ENCODE peak calls at places on chromosomes 16 and 17, in seven cellular contexts. B, S, J, W, R, A and V are unnamed samples.

GRCh38 chr17:63398680-63399079 is 47.4 kb downstream of the CYB561 start:
- DNase-seq in B (no peak), S (no peak), J (no peak), W (no peak), R (no peak), A (no peak), V (no peak)

GRCh38 chr17:82003411-82004381 is 19.0 kb downstream of the CENPX start:
- DNase-seq in B (peak), S (peak), J (no peak), W (no peak), R (peak), A (peak), V (no peak)

GRCh38 chr17:74833501-74834361 is 26.0 kb downstream of the GRIN2C start:
- DNase-seq in B (no peak), S (no peak), J (peak), W (no peak), R (no peak), A (no peak), V (no peak)

GRCh38 chr16:58099956-58100300 is 29.3 kb downstream of the CFAP20 start:
- DNase-seq in B (no peak), S (no peak), J (no peak), W (no peak), R (no peak), A (no peak), V (no peak)

GRCh38 chr16:87012954-87013938 is 303.9 kb downstream of the C16orf95 start:
- DNase-seq in B (no peak), S (peak), J (no peak), W (no peak), R (peak), A (no peak), V (no peak)

GRCh38 chr17:13727441-13728171 is 125.9 kb upstream of the HS3ST3A1 start:
- DNase-seq in B (peak), S (peak), J (no peak), W (no peak), R (no peak), A (peak), V (no peak)

GRCh38 chr17:61500287-61500686 is 48.1 kb downstream of the TBX4 start:
- DNase-seq in B (no peak), S (no peak), J (no peak), W (no peak), R (no peak), A (no peak), V (no peak)

GRCh38 chr17:77829871-77830799 is 128.4 kb upstream of the TNRC6C start:
- DNase-seq in B (peak), S (peak), J (no peak), W (no peak), R (peak), A (peak), V (no peak)

GRCh38 chr17:80071116-80071980 is 30.0 kb upstream of the GAA start:
- DNase-seq in B (no peak), S (peak), J (no peak), W (peak), R (no peak), A (peak), V (no peak)

GRCh38 chr16:88697831-88698693 is 8.1 kb downstream of the RNF166 start:
- DNase-seq in B (no peak), S (no peak), J (no peak), W (no peak), R (peak), A (no peak), V (no peak)

GRCh38 chr16:945271-946047 is 25.3 kb downstream of the LMF1 start:
- DNase-seq in B (no peak), S (no peak), J (no peak), W (no peak), R (no peak), A (no peak), V (no peak)

GRCh38 chr16:23290189-23291062 is 11.7 kb upstream of the SCNN1B start:
- DNase-seq in B (no peak), S (no peak), J (no peak), W (no peak), R (no peak), A (no peak), V (no peak)

GRCh38 chr17:80845121-80845862 is 146.3 kb upstream of the CHMP6 start:
- DNase-seq in B (no peak), S (no peak), J (no peak), W (no peak), R (no peak), A (no peak), V (no peak)

GRCh38 chr17:73768691-73769090 is 124.4 kb upstream of the SDK2 start:
- DNase-seq in B (no peak), S (no peak), J (no peak), W (no peak), R (no peak), A (no peak), V (no peak)

GRCh38 chr17:82876602-82877391 is 37.0 kb upstream of the ZNF750 start:
- DNase-seq in B (no peak), S (peak), J (no peak), W (peak), R (peak), A (peak), V (no peak)

GRCh38 chr16:67963325-67964321 is 4.8 kb downstream of the SLC12A4 start:
- DNase-seq in B (no peak), S (no peak), J (no peak), W (no peak), R (peak), A (no peak), V (no peak)

GRCh38 chr17:82246365-82247174 is 17.7 kb downstream of the SLC16A3 start:
- DNase-seq in B (no peak), S (peak), J (no peak), W (peak), R (no peak), A (peak), V (no peak)

GRCh38 chr16:63422633-63423032 is 1386.4 kb upstream of the CDH8 start:
- DNase-seq in B (no peak), S (no peak), J (no peak), W (no peak), R (no peak), A (no peak), V (no peak)

GRCh38 chr17:35726609-35727460 is 4.6 kb upstream of the RASL10B start:
- DNase-seq in B (peak), S (peak), J (no peak), W (peak), R (peak), A (peak), V (peak)

GRCh38 chr17:82245144-82246039 is 16.6 kb downstream of the SLC16A3 start:
- DNase-seq in B (no peak), S (no peak), J (no peak), W (peak), R (peak), A (no peak), V (no peak)

GRCh38 chr17:2421315-2422147 is 20.7 kb upstream of the MNT start:
- DNase-seq in B (no peak), S (peak), J (no peak), W (peak), R (peak), A (no peak), V (no peak)

GRCh38 chr17:82470065-82470464 is 11.5 kb downstream of the NARF start:
- DNase-seq in B (no peak), S (no peak), J (no peak), W (no peak), R (no peak), A (no peak), V (no peak)

GRCh38 chr16:70740919-70741778 is 55.3 kb upstream of the MTSS2 start:
- DNase-seq in B (peak), S (peak), J (no peak), W (no peak), R (no peak), A (peak), V (no peak)

GRCh38 chr16:30951785-30952184 is 2.9 kb downstream of the ORAI3 start:
- DNase-seq in B (no peak), S (peak), J (no peak), W (no peak), R (no peak), A (peak), V (no peak)

GRCh38 chr17:13541032-13541480 is 60.7 kb downstream of the HS3ST3A1 start:
- DNase-seq in B (peak), S (peak), J (no peak), W (no peak), R (no peak), A (peak), V (no peak)

GRCh38 chr17:73227379-73227778 is 34.3 kb downstream of the CPSF4L start:
- DNase-seq in B (no peak), S (no peak), J (no peak), W (no peak), R (no peak), A (no peak), V (no peak)

GRCh38 chr17:76868176-76868668 is at the start of gene MGAT5B:
- DNase-seq in B (no peak), S (peak), J (peak), W (peak), R (peak), A (peak), V (peak)

GRCh38 chr17:55996826-55997225 is 156.4 kb upstream of the ANKFN1 start:
- DNase-seq in B (no peak), S (no peak), J (no peak), W (no peak), R (no peak), A (no peak), V (no peak)

DNA sequence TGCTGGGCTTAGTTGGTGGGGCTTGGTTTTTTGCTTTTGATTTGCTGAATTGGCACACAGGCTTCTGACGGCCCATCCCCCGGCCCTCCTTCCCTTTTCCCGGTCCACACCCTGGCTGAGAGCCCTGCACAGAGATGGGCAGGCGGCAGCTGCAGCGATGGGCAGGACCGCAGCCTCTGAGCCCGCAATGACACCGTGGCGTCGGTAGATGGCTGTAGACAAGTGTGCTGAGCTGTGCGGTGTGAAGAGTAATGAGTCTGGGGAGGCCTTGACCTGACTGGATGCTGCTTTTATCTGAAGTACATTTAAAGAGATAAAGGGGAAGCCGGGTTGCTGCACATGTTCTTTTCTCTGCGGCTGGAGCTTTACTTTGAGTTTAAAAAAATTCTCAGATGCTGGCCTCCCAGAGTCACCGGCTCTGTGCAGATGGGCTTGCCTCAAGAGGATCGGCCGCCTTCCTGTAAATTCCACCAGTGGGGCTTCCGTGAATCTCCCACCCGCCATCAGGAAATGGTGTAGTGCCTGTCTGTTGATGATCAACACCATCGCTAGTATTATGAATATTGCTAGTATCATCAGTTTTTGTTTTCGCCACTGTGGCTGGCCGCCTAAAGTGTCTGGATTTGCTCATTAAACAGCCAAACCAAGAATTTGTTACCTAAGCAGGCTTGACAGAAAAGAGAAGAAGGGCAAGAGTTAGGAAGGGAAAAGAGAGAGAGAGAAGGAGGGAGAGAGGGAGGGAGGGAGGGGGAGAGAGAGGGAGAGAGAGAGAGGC is 245.6 kb upstream of the RBFOX1 start:
- DNase-seq in B (no peak), S (no peak), J (no peak), W (no peak), R (peak), A (no peak), V (peak)
- TF ChIP-seq CTCF in B (no peak), S (no peak), J (peak), W (no peak), R (peak), A (no peak), V (peak)

GRCh38 chr16:81214745-81215166 is 23.7 kb upstream of the BCO1 start:
- DNase-seq in B (no peak), S (peak), J (no peak), W (peak), R (peak), A (peak), V (no peak)
- TF ChIP-seq CTCF in B (peak), S (peak), J (no peak), W (no peak), R (peak), A (peak), V (peak)

DNA sequence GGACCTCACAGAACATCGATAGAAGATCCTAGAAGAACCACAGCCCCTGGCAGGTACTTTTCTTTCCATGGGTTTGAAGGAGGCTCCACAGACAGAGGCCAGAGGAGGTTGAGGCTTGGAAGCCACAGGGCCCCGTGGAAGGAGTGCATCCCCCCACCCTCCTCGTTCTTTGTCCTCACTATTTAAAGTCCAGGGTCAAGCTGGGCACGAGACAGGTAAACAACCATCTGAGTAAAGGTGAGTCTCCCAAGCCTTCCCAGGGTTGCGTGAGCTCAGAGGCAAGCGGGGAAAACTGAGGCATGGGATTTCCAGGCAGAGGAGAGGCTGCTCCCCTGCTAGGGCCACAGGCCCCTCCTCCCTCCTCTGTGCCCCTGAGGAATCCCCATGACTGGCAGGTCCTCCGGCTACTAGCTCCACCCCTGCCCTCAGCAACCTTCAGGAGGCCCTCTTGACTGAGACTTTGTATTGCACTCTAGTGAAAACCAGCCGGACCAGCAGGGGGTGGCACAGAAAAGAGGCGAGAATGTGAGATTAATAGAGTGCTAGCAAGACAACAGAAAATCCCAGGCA is 927 bp upstream of the SULT1A2 start:
- DNase-seq in B (no peak), S (no peak), J (no peak), W (no peak), R (peak), A (peak), V (no peak)
- TF ChIP-seq CTCF in B (peak), S (no peak), J (no peak), W (no peak), R (no peak), A (no peak), V (no peak)

DNA sequence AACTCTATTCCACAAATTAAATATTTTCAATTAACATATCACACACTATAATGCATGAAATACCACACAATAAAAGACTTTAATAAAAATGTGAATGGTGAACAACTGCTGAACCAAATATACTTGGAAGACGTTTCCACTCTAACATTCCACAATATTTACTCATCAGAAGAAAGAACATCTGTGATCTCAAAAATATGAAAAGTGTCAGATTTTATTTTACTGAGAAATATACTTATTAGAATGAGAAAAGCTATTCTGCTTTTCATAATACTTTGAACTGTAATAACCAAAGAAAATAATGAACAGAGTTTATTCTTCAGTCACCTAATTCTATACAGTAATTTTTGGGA is 181.8 kb upstream of the AXIN2 start:
- DNase-seq in B (no peak), S (no peak), J (no peak), W (no peak), R (no peak), A (peak), V (no peak)
- TF ChIP-seq CTCF in B (no peak), S (no peak), J (no peak), W (no peak), R (no peak), A (no peak), V (no peak)

GRCh38 chr17:19270347-19270950 is 33.3 kb downstream of the EPN2 start:
- DNase-seq in B (no peak), S (no peak), J (no peak), W (no peak), R (peak), A (no peak), V (no peak)
- TF ChIP-seq CTCF in B (no peak), S (peak), J (no peak), W (no peak), R (peak), A (no peak), V (peak)

GRCh38 chr17:19769946-19770652 is 22.0 kb upstream of the ALDH3A1 start:
- DNase-seq in B (peak), S (peak), J (no peak), W (no peak), R (no peak), A (peak), V (peak)

GRCh38 chr17:19771971-19772630 is 24.0 kb upstream of the ALDH3A1 start:
- DNase-seq in B (no peak), S (no peak), J (no peak), W (no peak), R (no peak), A (no peak), V (no peak)

GRCh38 chr17:19773534-19773933 is 25.4 kb upstream of the ALDH3A1 start:
- DNase-seq in B (no peak), S (no peak), J (no peak), W (no peak), R (no peak), A (no peak), V (no peak)

GRCh38 chr17:19768046-19768782 is 20.1 kb upstream of the ALDH3A1 start:
- DNase-seq in B (no peak), S (no peak), J (no peak), W (no peak), R (no peak), A (no peak), V (peak)

GRCh38 chr17:19770985-19771710 is 23.1 kb upstream of the ALDH3A1 start:
- DNase-seq in B (no peak), S (no peak), J (no peak), W (no peak), R (no peak), A (no peak), V (no peak)
- TF ChIP-seq CTCF in B (no peak), S (no peak), J (no peak), W (no peak), R (no peak), A (no peak), V (no peak)